ENCODE peak calls at places on chromosomes 16 and 17, in eight cellular contexts. I, W, J, C, F, H, R and S are unnamed samples.

GRCh38 chr17:10073026-10073425 is 125.4 kb downstream of the GAS7 start:
- DNase-seq in R (no peak), I (no peak), F (no peak), J (no peak), W (no peak), C (no peak), H (no peak), S (no peak)

GRCh38 chr16:85249830-85250455 is 137.7 kb upstream of the CIBAR2 start:
- DNase-seq in F (no peak), W (no peak), H (no peak), I (no peak), J (no peak), C (no peak), R (no peak), S (no peak)

GRCh38 chr17:32998111-32998892 is 6.7 kb downstream of the SPACA3 start:
- DNase-seq in F (peak), H (peak), C (peak), W (peak), J (peak), R (peak), I (peak), S (peak)

GRCh38 chr17:72618018-72618509 is 474.4 kb downstream of the SLC39A11 start:
- DNase-seq in C (peak), F (no peak), I (no peak), R (peak), H (no peak), W (no peak), J (no peak), S (peak)

GRCh38 chr17:45688353-45688752 is 95.8 kb upstream of the CRHR1 start:
- DNase-seq in W (no peak), J (no peak), H (no peak), R (no peak), I (no peak), C (no peak), F (no peak), S (no peak)

GRCh38 chr16:57801856-57802634 is at the start of gene KIFC3:
- DNase-seq in H (peak), J (peak), C (peak), W (peak), I (peak), F (peak), R (peak), S (peak)

GRCh38 chr16:79805621-79806020 is 205.1 kb upstream of the MAF start:
- DNase-seq in F (no peak), J (no peak), I (no peak), W (no peak), H (no peak), R (no peak), C (peak), S (no peak)

GRCh38 chr16:85052536-85052935 is 24.9 kb downstream of the KIAA0513 start:
- DNase-seq in R (no peak), H (no peak), C (no peak), W (no peak), I (no peak), F (no peak), J (no peak), S (no peak)

GRCh38 chr16:279531-279930 is 860 bp upstream of the ARHGDIG start:
- DNase-seq in I (no peak), R (no peak), F (no peak), J (no peak), C (no peak), W (no peak), H (no peak), S (no peak)

GRCh38 chr16:54459509-54460235 is 173.1 kb upstream of the IRX3 start:
- DNase-seq in J (no peak), C (no peak), R (no peak), H (no peak), I (no peak), F (no peak), W (no peak), S (no peak)

GRCh38 chr17:34706029-34706428 is 126.6 kb downstream of the TMEM132E start:
- DNase-seq in I (peak), F (no peak), H (peak), W (no peak), R (no peak), C (peak), J (peak), S (no peak)

GRCh38 chr17:7932483-7932891 is 481 bp downstream of the CNTROB start:
- DNase-seq in F (peak), C (peak), W (no peak), H (peak), J (no peak), I (peak), R (no peak), S (peak)

GRCh38 chr17:56832446-56832845 is 1.3 kb downstream of the C17orf67 start:
- DNase-seq in I (no peak), J (no peak), F (no peak), C (no peak), R (no peak), H (no peak), W (no peak), S (no peak)

GRCh38 chr17:65173284-65173793 is 36.2 kb downstream of the RGS9 start:
- DNase-seq in H (peak), R (peak), J (peak), F (no peak), C (no peak), I (no peak), W (peak), S (peak)

GRCh38 chr17:60165976-60166375 is 16.2 kb downstream of the CA4 start:
- DNase-seq in F (no peak), R (no peak), H (no peak), J (no peak), W (no peak), I (peak), C (no peak), S (no peak)

GRCh38 chr17:68248199-68248825 is 469 bp downstream of the AMZ2 start:
- DNase-seq in C (no peak), H (peak), I (no peak), F (peak), J (no peak), W (peak), R (no peak), S (no peak)

GRCh38 chr16:83929811-83930555 is 23.1 kb upstream of the OSGIN1 start:
- DNase-seq in F (no peak), H (no peak), R (no peak), I (no peak), C (no peak), W (no peak), J (no peak), S (peak)

GRCh38 chr16:4976611-4977145 is 18.5 kb downstream of the SEC14L5 start:
- DNase-seq in H (no peak), C (no peak), J (no peak), I (no peak), F (no peak), R (peak), W (no peak), S (no peak)